ENCODE peak calls at places on chromosomes 5 and 9, in six cellular contexts. B, A, C, I, H and K are unnamed samples.

GRCh38 chr9:78371981-78372380 is 75.1 kb downstream of the PSAT1 start:
- DNase-seq in C (no peak), B (no peak), A (no peak), H (no peak), I (no peak), K (no peak)

GRCh38 chr5:81530919-81531318 is 137.0 kb upstream of the ACOT12 start:
- DNase-seq in A (no peak), I (no peak), H (no peak), B (no peak), C (no peak), K (no peak)

GRCh38 chr9:124770359-124771020 is 621 bp downstream of the NR6A1 start:
- DNase-seq in H (peak; percentile 67), C (no peak), A (peak; percentile 78), B (no peak), I (no peak), K (no peak)

GRCh38 chr5:35852084-35852734 is 4.5 kb upstream of the IL7R start:
- DNase-seq in B (no peak), I (no peak), C (peak; percentile 57), H (no peak), A (no peak), K (no peak)

GRCh38 chr9:110538169-110538568 is 41.4 kb downstream of the SVEP1 start:
- DNase-seq in A (no peak), B (no peak), H (no peak), C (no peak), I (no peak), K (no peak)

GRCh38 chr9:112047538-112048066 is 127.5 kb downstream of the SUSD1 start:
- DNase-seq in H (no peak), C (no peak), A (no peak), B (no peak), I (no peak), K (no peak)

GRCh38 chr5:40399349-40399748 is 280.4 kb upstream of the PTGER4 start:
- DNase-seq in B (no peak), I (no peak), C (no peak), A (no peak), H (no peak), K (no peak)

GRCh38 chr9:120730661-120731514 is 16.6 kb upstream of the MEGF9 start:
- DNase-seq in A (no peak), C (no peak), H (no peak), I (peak; percentile 28), B (peak; percentile 78), K (peak; percentile 62)

GRCh38 chr9:33289501-33289900 is 815 bp upstream of the NFX1 start:
- DNase-seq in H (no peak), A (peak; percentile 72), B (peak; percentile 69), I (no peak), C (no peak), K (no peak)

GRCh38 chr9:121345070-121345469 is 25.0 kb downstream of the STOM start:
- DNase-seq in I (no peak), A (no peak), B (no peak), H (no peak), C (no peak), K (no peak)

GRCh38 chr5:62306494-62307363 is 723 bp downstream of the KIF2A start:
- DNase-seq in I (peak; percentile 76), B (peak; percentile 70), A (peak; percentile 76), H (peak; percentile 52), C (peak; percentile 71), K (peak; percentile 59)

GRCh38 chr9:87256973-87257372 is 240.7 kb upstream of the DAPK1 start:
- DNase-seq in C (no peak), B (no peak), A (no peak), I (no peak), H (no peak), K (no peak)

GRCh38 chr5:145811834-145812625 is 23.1 kb downstream of the PRELID2 start:
- DNase-seq in C (no peak), A (no peak), I (no peak), B (no peak), H (no peak), K (peak; percentile 60)

GRCh38 chr5:170534177-170534576 is 30.4 kb downstream of the KCNIP1 start:
- DNase-seq in I (no peak), B (peak; percentile 5), C (no peak), H (no peak), A (no peak), K (no peak)

DNA sequence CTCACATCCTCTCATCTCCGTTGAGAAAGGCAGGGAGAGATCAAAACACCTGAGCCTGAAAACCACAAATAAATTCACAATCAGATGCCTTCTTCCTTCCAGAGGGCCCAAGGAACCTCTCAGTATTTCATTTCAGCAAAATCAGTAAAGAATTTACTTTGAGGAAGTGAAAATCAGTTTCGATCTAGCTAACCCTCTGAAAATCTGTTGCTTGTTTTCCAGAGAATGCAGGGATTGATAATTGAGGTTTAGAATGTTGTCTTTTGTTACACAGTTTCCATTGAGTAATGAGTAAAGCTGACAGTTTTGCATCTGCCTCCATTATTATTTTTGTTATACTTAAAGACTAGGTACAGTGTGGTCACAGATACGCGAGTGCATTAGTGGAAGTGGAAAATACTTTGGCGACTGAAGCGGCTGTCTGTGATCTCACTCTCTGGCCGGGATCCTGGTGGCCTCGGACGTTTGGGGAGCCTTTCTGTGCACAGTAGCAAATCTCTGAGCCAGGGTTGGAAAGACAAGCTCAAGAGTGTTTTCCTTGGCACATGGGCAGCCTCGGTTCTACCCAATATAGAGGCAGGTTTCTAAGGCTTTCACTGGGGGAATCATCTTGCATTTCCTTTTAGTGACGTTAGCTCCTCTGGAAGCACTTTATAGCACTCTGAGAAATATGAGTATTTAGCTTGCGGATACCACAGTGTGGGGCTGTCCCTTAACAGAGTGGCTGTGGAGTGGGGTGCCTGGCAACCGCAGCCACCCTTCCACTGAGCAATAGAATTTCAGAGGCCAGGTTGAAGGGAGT is 32.2 kb upstream of the ANGPTL2 start:
- DNase-seq in B (peak; percentile 88), H (peak; percentile 25), A (peak; percentile 62), C (no peak), I (no peak), K (peak; percentile 89)
- H3K4me3 ChIP-seq in B (peak overlapping the region; percentile 17), H (no peak overlapping the region), A (no peak overlapping the region), C (no peak overlapping the region), I (no peak overlapping the region), K (peak overlapping the region; percentile 8)

DNA sequence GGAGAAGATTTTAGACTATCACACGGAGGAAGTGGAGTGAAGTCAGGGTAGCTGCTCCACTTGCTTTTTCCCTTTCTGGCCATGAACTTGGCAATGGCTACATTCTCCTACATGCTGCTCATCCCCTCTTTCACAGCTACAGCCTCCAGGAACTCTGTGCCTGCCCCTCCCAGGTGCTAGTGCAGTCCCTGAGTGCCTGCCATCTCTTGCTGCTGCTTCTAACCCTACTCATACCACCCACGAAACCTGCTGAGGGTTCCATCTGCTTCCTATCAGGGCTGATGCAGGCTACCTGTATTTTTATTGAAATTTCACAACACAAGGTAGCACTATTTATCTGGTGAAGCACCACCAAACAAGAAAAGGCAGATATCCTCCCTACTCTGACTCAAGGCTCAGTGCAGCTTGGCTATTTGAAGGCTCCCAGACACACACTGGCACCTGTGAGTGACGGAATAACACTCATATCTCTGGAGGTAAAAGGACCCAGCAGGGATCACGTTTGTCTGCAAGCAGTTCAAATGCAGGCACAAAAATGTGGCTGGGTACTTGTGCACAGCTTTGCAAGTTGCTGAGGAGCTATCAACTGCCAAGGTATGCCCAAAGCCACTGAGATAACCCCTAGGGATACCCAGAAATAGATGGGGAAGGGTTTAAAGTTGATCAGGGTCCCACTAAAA is 51.6 kb downstream of the MARCHF11 start:
- DNase-seq in H (no peak), B (no peak), C (no peak), A (no peak), I (no peak), K (no peak)
- H3K27ac ChIP-seq in H (no peak overlapping the region), B (no peak overlapping the region), C (no peak overlapping the region), A (no peak overlapping the region), I (no peak overlapping the region), K (no peak overlapping the region)

DNA sequence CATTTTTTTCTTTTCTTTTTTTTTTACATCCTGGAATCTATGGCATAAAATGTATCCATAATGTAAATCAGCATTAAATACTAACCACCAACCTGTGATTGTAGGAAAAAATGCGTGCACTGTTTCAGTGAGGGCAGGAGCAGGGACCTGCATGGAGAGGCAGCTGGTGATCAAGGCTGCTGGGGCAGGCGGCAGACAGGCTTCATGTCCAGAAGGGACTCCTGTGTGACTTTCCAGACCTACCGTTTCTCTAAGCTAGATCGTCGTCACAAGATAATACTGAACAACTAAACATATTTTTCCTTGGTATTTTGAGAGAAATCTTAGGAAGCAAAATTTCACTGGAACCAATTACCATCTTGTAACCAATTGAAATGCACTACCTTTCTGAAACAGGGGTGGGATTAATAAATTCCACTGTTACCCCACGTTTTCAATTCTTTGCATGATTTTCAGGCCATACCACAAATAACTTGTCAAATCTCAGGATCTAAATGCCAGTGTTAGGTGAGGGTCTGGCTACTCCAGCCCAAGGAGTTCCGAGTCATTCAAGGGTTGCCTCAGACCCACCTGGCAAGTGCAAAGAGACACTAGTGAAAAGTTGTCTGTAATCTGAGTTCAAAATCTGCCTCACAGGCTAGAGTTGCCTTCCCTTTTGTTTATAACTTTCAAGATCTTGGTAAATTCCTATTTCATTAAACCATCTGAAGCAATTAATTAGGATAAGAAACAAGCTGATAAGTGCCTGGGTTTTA is 198.2 kb downstream of the SEMA5A start:
- DNase-seq in A (no peak), I (no peak), H (no peak), B (no peak), C (no peak), K (no peak)
- H3K4me1 ChIP-seq in A (peaks cover 21% of the 10 kb centered on the region), I (no peaks in the 10 kb centered on the region), H (no peaks in the 10 kb centered on the region), B (peaks cover 13% of the 10 kb centered on the region), C (no peaks in the 10 kb centered on the region), K (no peaks in the 10 kb centered on the region)

GRCh38 chr9:133050781-133051180 is 11.0 kb upstream of the CEL start:
- DNase-seq in H (peak; percentile 80), A (no peak), C (no peak), B (no peak), I (no peak), K (no peak)
- H3K4me3 ChIP-seq in H (no peak overlapping the region), A (no peak overlapping the region), C (no peak overlapping the region), B (no peak overlapping the region), I (no peak overlapping the region), K (no peak overlapping the region)

GRCh38 chr5:173733831-173734491 is 117.5 kb upstream of the BOD1 start:
- DNase-seq in C (no peak), I (peak; percentile 61), H (no peak), A (no peak), B (no peak), K (no peak)
- H3K27ac ChIP-seq in C (no peak overlapping the region), I (peak overlapping the region; percentile 4), H (no peak overlapping the region), A (no peak overlapping the region), B (no peak overlapping the region), K (no peak overlapping the region)

GRCh38 chr5:78639811-78640210 is 8.8 kb downstream of the LHFPL2 start:
- DNase-seq in B (no peak), I (no peak), C (no peak), H (no peak), A (no peak), K (no peak)
- H3K4me1 ChIP-seq in B (peaks cover 90% of the 10 kb centered on the region), I (no peaks in the 10 kb centered on the region), C (no peaks in the 10 kb centered on the region), H (no peaks in the 10 kb centered on the region), A (peaks cover 26% of the 10 kb centered on the region), K (no peaks in the 10 kb centered on the region)

GRCh38 chr9:101029300-101030021 is 934 bp downstream of the PLPPR1 start:
- DNase-seq in A (no peak), H (no peak), I (no peak), B (no peak), C (no peak), K (no peak)
- H3K4me3 ChIP-seq in A (peak overlapping the region; percentile 56), H (peak overlapping the region; percentile 46), I (no peak overlapping the region), B (no peak overlapping the region), C (no peak overlapping the region), K (peak overlapping the region; percentile 52)